ENCODE peak calls at places on chromosome 18, in seven cellular contexts. D, T, K, P, Q, F and V are unnamed samples.

GRCh38 chr18:36352384-36352783 is 54.9 kb downstream of the FHOD3 start:
- DNase-seq in D (peak), T (no peak), K (no peak), P (no peak), Q (no peak), F (no peak), V (no peak)

GRCh38 chr18:78665644-78666043 is 314.0 kb upstream of the SALL3 start:
- DNase-seq in D (no peak), T (no peak), K (no peak), P (no peak), Q (no peak), F (no peak), V (no peak)

GRCh38 chr18:56431551-56431950 is 206.8 kb downstream of the TXNL1 start:
- DNase-seq in D (no peak), T (no peak), K (no peak), P (no peak), Q (peak), F (no peak), V (no peak)

GRCh38 chr18:35588995-35589394 is 7.5 kb downstream of the GALNT1 start:
- DNase-seq in D (no peak), T (no peak), K (no peak), P (peak), Q (peak), F (no peak), V (no peak)

GRCh38 chr18:77346446-77346845 is 96.8 kb downstream of the GALR1 start:
- DNase-seq in D (no peak), T (no peak), K (no peak), P (no peak), Q (no peak), F (no peak), V (no peak)

GRCh38 chr18:77133051-77133919 is 702 bp upstream of the MBP start:
- DNase-seq in D (no peak), T (peak), K (peak), P (no peak), Q (no peak), F (no peak), V (no peak)

GRCh38 chr18:356763-357162 is 88.9 kb upstream of the THOC1 start:
- DNase-seq in D (no peak), T (no peak), K (no peak), P (no peak), Q (no peak), F (no peak), V (no peak)

GRCh38 chr18:22490429-22490846 is 72.7 kb upstream of the CTAGE1 start:
- DNase-seq in D (no peak), T (no peak), K (no peak), P (no peak), Q (no peak), F (no peak), V (no peak)

GRCh38 chr18:36274296-36274695 is 23.2 kb upstream of the FHOD3 start:
- DNase-seq in D (no peak), T (no peak), K (no peak), P (no peak), Q (no peak), F (no peak), V (no peak)

GRCh38 chr18:70234667-70235459 is 29.4 kb upstream of the RTTN start:
- DNase-seq in D (no peak), T (no peak), K (no peak), P (peak), Q (peak), F (no peak), V (no peak)

GRCh38 chr18:28175930-28176673 is 828 bp downstream of the CDH2 start:
- DNase-seq in D (peak), T (no peak), K (no peak), P (no peak), Q (peak), F (no peak), V (no peak)

GRCh38 chr18:60120231-60120630 is 220.4 kb downstream of the PMAIP1 start:
- DNase-seq in D (no peak), T (no peak), K (no peak), P (no peak), Q (no peak), F (no peak), V (no peak)

GRCh38 chr18:50726960-50727589 is 92.7 kb downstream of the MRO start:
- DNase-seq in D (no peak), T (no peak), K (no peak), P (no peak), Q (no peak), F (peak), V (no peak)

GRCh38 chr18:14976736-14977430 is 228.9 kb downstream of the ANKRD30B start:
- DNase-seq in D (no peak), T (no peak), K (no peak), P (no peak), Q (peak), F (no peak), V (no peak)

GRCh38 chr18:41761329-41762028 is 193.6 kb upstream of the PIK3C3 start:
- DNase-seq in D (peak), T (no peak), K (no peak), P (no peak), Q (no peak), F (no peak), V (no peak)

GRCh38 chr18:75238786-75239185 is 28.2 kb downstream of the TSHZ1 start:
- DNase-seq in D (no peak), T (no peak), K (no peak), P (no peak), Q (peak), F (no peak), V (no peak)

GRCh38 chr18:45291616-45292612 is 323.4 kb upstream of the SLC14A2 start:
- DNase-seq in D (no peak), T (no peak), K (no peak), P (no peak), Q (no peak), F (no peak), V (no peak)

GRCh38 chr18:68083131-68083530 is 566.6 kb upstream of the DSEL start:
- DNase-seq in D (no peak), T (no peak), K (no peak), P (no peak), Q (peak), F (no peak), V (no peak)

GRCh38 chr18:76708727-76709353 is 113.5 kb upstream of the ZNF236 start:
- DNase-seq in D (no peak), T (no peak), K (no peak), P (no peak), Q (no peak), F (no peak), V (no peak)

GRCh38 chr18:56696966-56697365 is 45.8 kb downstream of the WDR7 start:
- DNase-seq in D (no peak), T (no peak), K (no peak), P (no peak), Q (no peak), F (no peak), V (no peak)

GRCh38 chr18:35513181-35513932 is 15.6 kb upstream of the INO80C start:
- DNase-seq in D (no peak), T (no peak), K (no peak), P (no peak), Q (no peak), F (no peak), V (peak)

GRCh38 chr18:51988277-51988676 is 351.7 kb upstream of the DCC start:
- DNase-seq in D (no peak), T (no peak), K (no peak), P (no peak), Q (no peak), F (no peak), V (no peak)

GRCh38 chr18:40957533-40958070 is 997.4 kb upstream of the PIK3C3 start:
- DNase-seq in D (no peak), T (no peak), K (no peak), P (no peak), Q (no peak), F (no peak), V (no peak)

GRCh38 chr18:24843123-24843522 is 382.7 kb downstream of the HRH4 start:
- DNase-seq in D (no peak), T (no peak), K (no peak), P (no peak), Q (no peak), F (no peak), V (no peak)

GRCh38 chr18:72208920-72209676 is 335.0 kb downstream of the CBLN2 start:
- DNase-seq in D (no peak), T (no peak), K (no peak), P (no peak), Q (no peak), F (no peak), V (no peak)

GRCh38 chr18:629303-630150 is 27.9 kb upstream of the TYMS start:
- DNase-seq in D (no peak), T (no peak), K (no peak), P (no peak), Q (no peak), F (no peak), V (no peak)

GRCh38 chr18:36255072-36255708 is 42.3 kb upstream of the FHOD3 start:
- DNase-seq in D (no peak), T (no peak), K (no peak), P (no peak), Q (no peak), F (no peak), V (peak)

GRCh38 chr18:58047556-58047882 is 3.5 kb downstream of the NEDD4L start:
- DNase-seq in D (no peak), T (no peak), K (no peak), P (no peak), Q (no peak), F (no peak), V (no peak)

GRCh38 chr18:59932401-59932800 is 32.6 kb downstream of the PMAIP1 start:
- DNase-seq in D (no peak), T (no peak), K (no peak), P (no peak), Q (no peak), F (no peak), V (no peak)

GRCh38 chr18:42137671-42138375 is 182.8 kb downstream of the PIK3C3 start:
- DNase-seq in D (no peak), T (no peak), K (no peak), P (no peak), Q (no peak), F (no peak), V (no peak)

GRCh38 chr18:69031571-69032451 is 233.9 kb downstream of the CCDC102B start:
- DNase-seq in D (no peak), T (no peak), K (no peak), P (no peak), Q (no peak), F (no peak), V (no peak)

GRCh38 chr18:35982404-35983114 is 10.1 kb downstream of the RMP24 start:
- DNase-seq in D (no peak), T (no peak), K (no peak), P (no peak), Q (no peak), F (no peak), V (no peak)

GRCh38 chr18:79791141-79791972 is 6.4 kb upstream of the KCNG2 start:
- DNase-seq in D (peak), T (peak), K (peak), P (no peak), Q (no peak), F (no peak), V (no peak)
- TF ChIP-seq POLR2A in D (no peak), T (no peak), K (no peak), P (no peak), Q (no peak), F (no peak), V (no peak)

DNA sequence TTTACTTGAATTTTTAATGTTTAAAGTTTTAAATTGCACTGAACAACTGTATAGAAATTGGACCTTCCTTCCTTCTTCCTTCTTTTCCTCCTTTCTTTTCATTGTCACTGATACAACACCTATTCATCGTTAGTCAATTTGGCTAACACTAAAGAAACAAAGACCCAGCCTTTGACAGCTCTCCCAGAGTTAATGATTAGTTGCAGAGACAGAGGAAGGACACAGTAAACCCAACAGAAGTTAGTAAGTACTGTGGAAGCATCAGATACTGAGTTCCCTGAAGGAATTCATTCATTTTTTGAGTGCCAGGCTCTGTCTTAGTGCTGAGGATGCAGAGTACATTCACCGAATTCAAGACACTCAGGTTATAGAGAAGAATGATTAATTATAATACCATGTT is 77.9 kb upstream of the RAB27B start:
- DNase-seq in D (no peak), T (no peak), K (no peak), P (no peak), Q (no peak), F (no peak), V (no peak)
- TF ChIP-seq POLR2A in D (no peak), T (no peak), K (no peak), P (no peak), Q (no peak), F (no peak), V (no peak)

DNA sequence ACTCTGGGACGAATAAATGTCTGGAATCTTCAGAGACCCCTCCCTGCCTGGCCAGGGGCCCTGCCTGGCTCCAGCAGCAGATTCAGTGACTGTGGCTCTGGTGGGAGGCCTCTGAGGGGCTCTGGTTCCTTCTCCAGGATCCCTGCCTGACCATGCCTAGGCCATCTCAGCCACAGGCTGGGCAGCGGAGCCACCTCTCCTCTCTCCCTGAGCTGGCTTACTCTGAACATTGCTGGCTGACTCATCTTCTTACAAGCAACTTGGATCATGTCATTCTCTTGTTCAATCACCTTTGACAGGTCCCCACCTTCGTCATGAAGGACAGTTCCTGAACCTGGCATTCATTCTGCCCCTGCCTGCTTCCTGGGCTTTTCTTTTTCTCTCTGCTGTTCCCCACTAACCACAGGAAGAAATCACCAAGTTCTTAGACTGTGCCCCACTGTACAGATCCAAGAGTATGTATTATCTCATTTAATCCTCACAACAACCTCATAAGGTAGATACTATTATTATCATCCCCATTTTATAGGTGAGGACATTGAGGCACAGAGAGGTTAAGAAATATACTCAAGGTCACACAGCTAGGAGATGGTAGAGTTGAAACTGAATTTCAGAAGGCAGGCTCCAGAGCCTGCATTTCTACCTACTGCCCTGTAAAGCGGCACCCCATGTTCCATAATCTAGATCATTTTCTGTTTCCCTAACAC is 155.5 kb upstream of the SMAD2 start:
- DNase-seq in D (no peak), T (no peak), K (no peak), P (no peak), Q (no peak), F (no peak), V (no peak)
- TF ChIP-seq POLR2A in D (no peak), T (no peak), K (no peak), P (no peak), Q (no peak), F (no peak), V (no peak)

GRCh38 chr18:8704361-8705279 is 736 bp upstream of the MTCL1 start:
- DNase-seq in D (peak), T (peak), K (peak), P (peak), Q (peak), F (no peak), V (no peak)
- TF ChIP-seq POLR2A in D (no peak), T (no peak), K (peak), P (peak), Q (peak), F (no peak), V (no peak)

GRCh38 chr18:3265564-3266033 is 3.7 kb downstream of the MYL12B start:
- DNase-seq in D (no peak), T (no peak), K (no peak), P (peak), Q (peak), F (no peak), V (no peak)
- TF ChIP-seq POLR2A in D (no peak), T (no peak), K (no peak), P (no peak), Q (no peak), F (no peak), V (no peak)

GRCh38 chr18:62105373-62105772 is 81.5 kb downstream of the PIGN start:
- DNase-seq in D (no peak), T (no peak), K (no peak), P (no peak), Q (peak), F (no peak), V (no peak)

GRCh38 chr18:62106271-62106670 is 80.6 kb downstream of the PIGN start:
- DNase-seq in D (no peak), T (no peak), K (no peak), P (no peak), Q (peak), F (no peak), V (no peak)

GRCh38 chr18:62107881-62108280 is 79.0 kb downstream of the PIGN start:
- DNase-seq in D (no peak), T (no peak), K (no peak), P (no peak), Q (no peak), F (no peak), V (no peak)

DNA sequence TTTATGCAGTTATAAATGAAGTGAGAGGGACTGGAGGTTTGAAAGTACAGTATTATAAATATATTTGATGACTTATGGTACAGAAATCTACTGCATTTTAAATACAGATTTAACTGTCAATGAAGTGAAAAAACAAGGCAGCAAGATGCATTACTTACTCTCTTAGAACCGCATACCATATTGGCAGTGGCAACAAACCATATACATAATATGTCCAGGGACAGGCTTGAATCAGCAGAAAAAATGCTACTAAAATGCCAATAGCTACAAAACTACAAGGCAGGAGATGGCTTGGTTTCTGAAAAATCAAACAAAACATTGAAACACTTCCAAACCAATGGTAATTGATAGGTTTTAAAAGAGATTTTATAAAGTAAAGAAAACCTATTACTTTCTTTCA is 77.2 kb downstream of the PIGN start:
- DNase-seq in D (no peak), T (no peak), K (no peak), P (no peak), Q (no peak), F (no peak), V (no peak)
- TF ChIP-seq POLR2A in D (no peak), T (no peak), K (no peak), P (no peak), Q (no peak), F (no peak), V (no peak)